ENCODE peak calls at places on chromosomes 16 and 17, in four cellular contexts. M is tibial nerve, D is stomach, N is NCI-H510A. R is an unnamed sample.

GRCh38 chr17:1882836-1883235 is 53.0 kb downstream of the RPA1 start:
- DNase-seq in M (peak; percentile 36), D (no peak), N (no peak), R (peak; percentile 25)

GRCh38 chr17:79114455-79115301 is 40.1 kb downstream of the ENGASE start:
- DNase-seq in M (no peak), D (peak; percentile 54), N (peak; percentile 74), R (peak; percentile 44)

GRCh38 chr16:85330694-85331188 is 218.5 kb upstream of the CIBAR2 start:
- DNase-seq in M (no peak), D (no peak), N (no peak), R (peak; percentile 61)

GRCh38 chr17:42230225-42230624 is 35.9 kb upstream of the GHDC start:
- DNase-seq in M (no peak), D (no peak), N (no peak), R (no peak)

GRCh38 chr16:57470683-57471082 is 8.2 kb downstream of the POLR2C start:
- DNase-seq in M (peak; percentile 46), D (peak; percentile 84), N (no peak), R (peak; percentile 51)

GRCh38 chr16:85568519-85568918 is 44.6 kb upstream of the GSE1 start:
- DNase-seq in M (no peak), D (peak; percentile 73), N (no peak), R (peak; percentile 65)

GRCh38 chr17:47653442-47653841 is 3.7 kb downstream of the KPNB1 start:
- DNase-seq in M (no peak), D (no peak), N (no peak), R (no peak)

GRCh38 chr17:4230142-4230541 is 33.6 kb downstream of the ANKFY1 start:
- DNase-seq in M (peak; percentile 72), D (no peak), N (no peak), R (peak; percentile 54)

GRCh38 chr16:87317766-87318121 is 552 bp upstream of the C16orf95 start:
- DNase-seq in M (no peak), D (peak; percentile 53), N (no peak), R (peak; percentile 69)

GRCh38 chr17:76584427-76585047 is 1.1 kb downstream of the ST6GALNAC2 start:
- DNase-seq in M (no peak), D (no peak), N (no peak), R (no peak)

GRCh38 chr17:3911271-3912053 is 4.8 kb downstream of the P2RX1 start:
- DNase-seq in M (no peak), D (no peak), N (no peak), R (no peak)

GRCh38 chr17:35668807-35669206 is 62.6 kb upstream of the RASL10B start:
- DNase-seq in M (no peak), D (no peak), N (no peak), R (no peak)

GRCh38 chr17:83180996-83181481 is 101.6 kb downstream of the METRNL start:
- DNase-seq in M (no peak), D (no peak), N (no peak), R (no peak)

GRCh38 chr17:38324141-38324540 is 19.6 kb downstream of the GPR179 start:
- DNase-seq in M (no peak), D (no peak), N (no peak), R (no peak)

GRCh38 chr16:38941-39892 is 14.2 kb downstream of the POLR3K start:
- DNase-seq in M (no peak), D (peak; percentile 73), N (peak; percentile 32), R (no peak)

GRCh38 chr17:56723471-56723870 is 110.2 kb downstream of the C17orf67 start:
- DNase-seq in M (no peak), D (no peak), N (no peak), R (no peak)

GRCh38 chr17:6153416-6153815 is 83.2 kb downstream of the WSCD1 start:
- DNase-seq in M (no peak), D (no peak), N (no peak), R (no peak)

GRCh38 chr17:8436169-8436932 is 667 bp downstream of the NDEL1 start:
- DNase-seq in M (peak; percentile 46), D (peak; percentile 69), N (peak; percentile 22), R (peak; percentile 67)

GRCh38 chr16:19804538-19805323 is 79.9 kb downstream of the GPRC5B start:
- DNase-seq in M (peak; percentile 43), D (peak; percentile 77), N (peak; percentile 98), R (no peak)

GRCh38 chr17:5344914-5345313 is 62.8 kb downstream of the RABEP1 start:
- DNase-seq in M (no peak), D (no peak), N (no peak), R (no peak)

GRCh38 chr17:40727447-40728231 is 24.1 kb upstream of the KRT24 start:
- DNase-seq in M (peak; percentile 47), D (no peak), N (no peak), R (no peak)

GRCh38 chr17:37019745-37020129 is 71.0 kb downstream of the AATF start:
- DNase-seq in M (no peak), D (no peak), N (no peak), R (no peak)

GRCh38 chr17:37530420-37530819 is 40.7 kb downstream of the DUSP14 start:
- DNase-seq in M (no peak), D (no peak), N (no peak), R (no peak)

GRCh38 chr17:47694818-47695663 is 1.1 kb downstream of the TBKBP1 start:
- DNase-seq in M (peak; percentile 58), D (peak; percentile 61), N (no peak), R (peak; percentile 64)

GRCh38 chr17:74924250-74924948 is at the start of gene OTOP2:
- DNase-seq in M (peak; percentile 9), D (no peak), N (no peak), R (no peak)

GRCh38 chr16:71732587-71732986 is 8.1 kb upstream of the PHLPP2 start:
- DNase-seq in M (no peak), D (no peak), N (no peak), R (no peak)

GRCh38 chr17:34367486-34368270 is 4.6 kb upstream of the CCL1 start:
- DNase-seq in M (no peak), D (no peak), N (no peak), R (no peak)

GRCh38 chr17:27245230-27245696 is 48.7 kb upstream of the WSB1 start:
- DNase-seq in M (peak; percentile 66), D (peak; percentile 74), N (peak; percentile 83), R (peak; percentile 82)

GRCh38 chr16:51880776-51881175 is 666.2 kb downstream of the TOX3 start:
- DNase-seq in M (no peak), D (no peak), N (no peak), R (no peak)

GRCh38 chr17:51119415-51120356 is 982 bp downstream of the SPAG9 start:
- DNase-seq in M (peak; percentile 32), D (peak; percentile 44), N (peak; percentile 32), R (peak; percentile 43)

GRCh38 chr16:81543571-81543970 is 99.0 kb downstream of the CMIP start:
- DNase-seq in M (no peak), D (no peak), N (no peak), R (no peak)

GRCh38 chr17:63419949-63420867 is 25.9 kb downstream of the CYB561 start:
- DNase-seq in M (no peak), D (no peak), N (no peak), R (peak; percentile 14)

GRCh38 chr16:30777591-30778297 is 9.3 kb downstream of the ZNF629 start:
- DNase-seq in M (no peak), D (no peak), N (no peak), R (no peak)

GRCh38 chr17:7295230-7296180 is 1.1 kb upstream of the YBX2 start:
- DNase-seq in M (no peak), D (no peak), N (no peak), R (no peak)

R was measured in testis.